ENCODE peak calls at places on chromosomes 2 and 18, in five cellular contexts. One of them, this sample, is unnamed.

GRCh38 chr2:41621578-41621977 is 426.2 kb upstream of the PKDCC start:
- DNase-seq in K562: no peak
- DNase-seq in HepG2: no peak
- DNase-seq in GM12878: no peak
- DNase-seq in HCT116: no peak
- DNase-seq in this sample: no peak

GRCh38 chr18:58087928-58088722 is 44.1 kb downstream of the NEDD4L start:
- DNase-seq in K562: peak
- DNase-seq in HepG2: no peak
- DNase-seq in GM12878: no peak
- DNase-seq in HCT116: no peak
- DNase-seq in this sample: no peak

GRCh38 chr2:208175843-208176160 is 12.4 kb upstream of the CRYGA start:
- DNase-seq in K562: no peak
- DNase-seq in HepG2: no peak
- DNase-seq in GM12878: no peak
- DNase-seq in HCT116: no peak
- DNase-seq in this sample: no peak

GRCh38 chr18:49921278-49922037 is 108.1 kb upstream of the ACAA2 start:
- DNase-seq in K562: no peak
- DNase-seq in HepG2: no peak
- DNase-seq in GM12878: no peak
- DNase-seq in HCT116: no peak
- DNase-seq in this sample: peak

GRCh38 chr2:99723632-99724031 is 233.8 kb upstream of the REV1 start:
- DNase-seq in K562: no peak
- DNase-seq in HepG2: no peak
- DNase-seq in GM12878: no peak
- DNase-seq in HCT116: no peak
- DNase-seq in this sample: no peak

GRCh38 chr18:33469699-33470098 is 29.2 kb upstream of the CCDC178 start:
- DNase-seq in K562: peak
- DNase-seq in HepG2: no peak
- DNase-seq in GM12878: no peak
- DNase-seq in HCT116: no peak
- DNase-seq in this sample: no peak

GRCh38 chr2:203484266-203485112 is 50.6 kb downstream of the RAPH1 start:
- DNase-seq in K562: no peak
- DNase-seq in HepG2: peak
- DNase-seq in GM12878: peak
- DNase-seq in HCT116: no peak
- DNase-seq in this sample: no peak

GRCh38 chr2:47272031-47272864 is 117.1 kb upstream of the STPG4 start:
- DNase-seq in K562: peak
- DNase-seq in HepG2: no peak
- DNase-seq in GM12878: no peak
- DNase-seq in HCT116: peak
- DNase-seq in this sample: peak

GRCh38 chr2:43538034-43538670 is 57.7 kb downstream of the THADA start:
- DNase-seq in K562: no peak
- DNase-seq in HepG2: no peak
- DNase-seq in GM12878: no peak
- DNase-seq in HCT116: no peak
- DNase-seq in this sample: no peak

GRCh38 chr2:21181957-21182356 is 58.2 kb downstream of the TDRD15 start:
- DNase-seq in K562: no peak
- DNase-seq in HepG2: no peak
- DNase-seq in GM12878: no peak
- DNase-seq in HCT116: no peak
- DNase-seq in this sample: no peak

GRCh38 chr2:229434131-229434530 is 163.0 kb upstream of the PID1 start:
- DNase-seq in K562: no peak
- DNase-seq in HepG2: no peak
- DNase-seq in GM12878: no peak
- DNase-seq in HCT116: no peak
- DNase-seq in this sample: no peak

GRCh38 chr2:84646514-84646913 is 130.2 kb downstream of the DNAH6 start:
- DNase-seq in K562: no peak
- DNase-seq in HepG2: no peak
- DNase-seq in GM12878: no peak
- DNase-seq in HCT116: no peak
- DNase-seq in this sample: no peak

GRCh38 chr2:230181245-230181644 is 38.5 kb downstream of the SP110 start:
- DNase-seq in K562: no peak
- DNase-seq in HepG2: no peak
- DNase-seq in GM12878: no peak
- DNase-seq in HCT116: no peak
- DNase-seq in this sample: no peak

GRCh38 chr2:163471947-163472346 is 263.9 kb downstream of the FIGN start:
- DNase-seq in K562: no peak
- DNase-seq in HepG2: peak
- DNase-seq in GM12878: no peak
- DNase-seq in HCT116: no peak
- DNase-seq in this sample: no peak

DNA sequence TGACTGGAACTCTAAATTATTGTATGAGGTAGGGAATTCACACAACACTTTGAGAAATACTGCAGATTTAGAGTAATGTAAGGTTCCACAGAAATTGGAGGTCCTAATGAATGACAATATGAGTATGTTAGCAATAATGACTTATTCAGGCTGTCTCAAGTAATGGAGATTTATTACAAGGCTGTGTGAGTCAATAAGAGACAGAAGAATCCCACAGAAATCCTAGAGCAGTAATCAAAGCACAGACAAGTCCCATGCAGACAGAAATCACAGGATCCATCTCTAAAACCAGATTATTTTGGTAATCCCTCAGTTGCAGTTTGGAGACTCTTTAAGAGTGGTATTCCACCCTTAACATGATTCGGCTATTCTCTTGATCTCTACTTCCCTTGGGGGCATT is 83.6 kb downstream of the FAM161A start:
- DNase-seq in K562: no peak
- DNase-seq in HepG2: no peak
- DNase-seq in GM12878: no peak
- DNase-seq in HCT116: no peak
- DNase-seq in this sample: no peak
- TF ChIP-seq JUND in K562: no peak
- TF ChIP-seq JUND in HepG2: no peak
- TF ChIP-seq JUND in GM12878: no peak
- TF ChIP-seq JUND in HCT116: no peak
- TF ChIP-seq JUND in this sample: no peak

DNA sequence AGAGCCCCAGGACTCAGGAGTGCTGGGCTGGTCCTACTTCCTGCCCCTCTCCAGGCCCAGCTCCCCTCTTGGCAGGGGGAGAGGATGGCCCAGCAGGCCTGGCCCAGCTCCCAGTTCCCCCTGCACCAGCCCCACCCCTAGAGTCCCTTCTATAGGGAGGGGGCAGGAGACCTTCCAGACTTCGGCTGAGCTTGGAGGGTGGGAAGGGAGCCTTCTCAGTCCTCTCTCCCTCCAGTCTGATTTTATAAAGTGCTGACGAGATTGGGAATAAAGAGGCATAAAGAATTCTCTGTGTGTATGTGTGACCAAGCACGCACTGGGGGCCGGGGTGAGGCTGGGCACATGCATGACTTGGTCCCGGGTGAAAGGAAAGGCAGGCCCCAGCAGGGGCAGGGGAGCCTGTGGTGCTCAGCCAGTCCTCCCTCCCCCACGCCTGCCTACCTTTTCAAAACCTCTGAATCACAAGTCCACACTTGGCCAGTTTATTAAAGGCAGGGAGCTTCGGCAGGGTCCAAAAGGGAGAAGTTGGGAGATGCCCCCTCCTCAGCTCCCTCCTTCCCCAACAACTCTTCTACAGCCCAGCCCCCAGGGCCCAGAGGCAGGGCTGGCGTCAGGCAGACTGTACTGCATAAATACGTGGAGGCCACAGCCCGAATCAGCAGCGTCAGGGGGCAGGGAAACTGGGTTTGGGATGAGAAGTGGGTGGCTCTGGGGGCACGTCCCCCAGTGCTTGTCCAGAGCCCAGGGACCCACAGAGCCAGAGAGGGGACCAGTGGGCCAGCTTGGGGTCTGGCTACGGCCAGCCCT is 4.9 kb downstream of the CHPF start:
- DNase-seq in K562: no peak
- DNase-seq in HepG2: no peak
- DNase-seq in GM12878: no peak
- DNase-seq in HCT116: no peak
- DNase-seq in this sample: no peak
- TF ChIP-seq SIN3A in K562: no peak
- TF ChIP-seq SIN3A in HepG2: no peak
- TF ChIP-seq SIN3A in GM12878: no peak
- TF ChIP-seq SIN3A in HCT116: no peak
- TF ChIP-seq SIN3A in this sample: no peak

GRCh38 chr18:67864677-67865340 is 348.3 kb upstream of the DSEL start:
- DNase-seq in K562: no peak
- DNase-seq in HepG2: no peak
- DNase-seq in GM12878: no peak
- DNase-seq in HCT116: no peak
- DNase-seq in this sample: no peak
- TF ChIP-seq REST in K562: no peak
- TF ChIP-seq REST in HepG2: no peak
- TF ChIP-seq REST in GM12878: no peak
- TF ChIP-seq REST in HCT116: no peak
- TF ChIP-seq REST in this sample: no peak

GRCh38 chr18:13486686-13487085 is 239.7 kb downstream of the FAM210A start:
- DNase-seq in K562: no peak
- DNase-seq in HepG2: no peak
- DNase-seq in GM12878: no peak
- DNase-seq in HCT116: no peak
- DNase-seq in this sample: no peak
- TF ChIP-seq JUND in K562: no peak
- TF ChIP-seq JUND in HepG2: no peak
- TF ChIP-seq JUND in GM12878: no peak
- TF ChIP-seq JUND in HCT116: no peak
- TF ChIP-seq JUND in this sample: no peak

GRCh38 chr2:155223781-155224406 is 525.4 kb downstream of the KCNJ3 start:
- DNase-seq in K562: no peak
- DNase-seq in HepG2: peak
- DNase-seq in GM12878: no peak
- DNase-seq in HCT116: peak
- DNase-seq in this sample: peak
- TF ChIP-seq SIN3A in K562: no peak
- TF ChIP-seq SIN3A in HepG2: no peak
- TF ChIP-seq SIN3A in GM12878: no peak
- TF ChIP-seq SIN3A in HCT116: no peak
- TF ChIP-seq SIN3A in this sample: no peak

GRCh38 chr2:53515435-53516332 is 251.9 kb upstream of the CHAC2 start:
- DNase-seq in K562: no peak
- DNase-seq in HepG2: no peak
- DNase-seq in GM12878: no peak
- DNase-seq in HCT116: no peak
- DNase-seq in this sample: no peak
- TF ChIP-seq REST in K562: no peak
- TF ChIP-seq REST in HepG2: no peak
- TF ChIP-seq REST in GM12878: no peak
- TF ChIP-seq REST in HCT116: no peak
- TF ChIP-seq REST in this sample: no peak

DNA sequence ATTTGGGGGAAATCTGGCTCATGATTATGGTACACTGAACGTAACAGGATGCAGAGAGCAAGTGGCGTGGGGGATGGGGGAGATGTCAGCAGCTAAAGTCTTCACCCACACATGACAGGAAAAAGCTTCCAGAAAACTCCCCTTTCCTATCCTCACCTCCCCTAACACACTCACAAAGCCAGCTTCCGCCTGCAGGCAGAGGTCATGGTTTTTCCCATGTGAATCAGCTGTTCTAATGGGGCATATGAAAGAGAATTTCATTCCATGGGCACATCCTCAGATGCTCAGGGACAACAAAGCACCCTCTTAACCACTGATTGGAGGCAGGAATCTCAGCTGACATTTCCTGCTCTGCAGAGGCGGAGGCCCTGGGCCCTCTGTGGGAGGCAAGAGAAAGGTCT is 129.1 kb downstream of the TSN start:
- DNase-seq in K562: no peak
- DNase-seq in HepG2: no peak
- DNase-seq in GM12878: no peak
- DNase-seq in HCT116: no peak
- DNase-seq in this sample: no peak
- TF ChIP-seq JUND in K562: no peak
- TF ChIP-seq JUND in HepG2: no peak
- TF ChIP-seq JUND in GM12878: no peak
- TF ChIP-seq JUND in HCT116: no peak
- TF ChIP-seq JUND in this sample: no peak